ENCODE peak calls at places on chromosomes 16 and 17, in ten cellular contexts. W is epithelial cell of esophagus, Z is fibroblast of the aortic adventitia, R is IMR-90, N is HFFc6, E is MM.1S, C is Peyer's patch, O is HepG2, B is esophagus muscularis mucosa, P is breast epithelium. I is an unnamed sample.

GRCh38 chr17:35769895-35770486 is 9.3 kb downstream of the C17orf50 start:
- DNase-seq in W (no peak), Z (no peak), R (no peak), N (no peak), E (no peak), C (no peak), O (no peak), B (no peak), P (no peak), I (no peak)

GRCh38 chr17:71516149-71516548 is 604.7 kb upstream of the SOX9 start:
- DNase-seq in W (peak; percentile 45), Z (no peak), R (no peak), N (no peak), E (no peak), C (no peak), O (no peak), B (no peak), P (no peak), I (no peak)

GRCh38 chr16:17590711-17591654 is 120.2 kb upstream of the XYLT1 start:
- DNase-seq in W (no peak), Z (peak; percentile 37), R (no peak), N (peak; percentile 49), E (no peak), C (no peak), O (no peak), B (no peak), P (no peak), I (no peak)

GRCh38 chr16:78256686-78257375 is 157.4 kb downstream of the WWOX start:
- DNase-seq in W (no peak), Z (no peak), R (no peak), N (no peak), E (no peak), C (no peak), O (peak; percentile 37), B (no peak), P (no peak), I (no peak)

GRCh38 chr16:57475711-57476339 is 10.5 kb downstream of the DOK4 start:
- DNase-seq in W (peak; percentile 32), Z (no peak), R (peak; percentile 33), N (no peak), E (peak; percentile 74), C (peak; percentile 67), O (peak; percentile 69), B (no peak), P (no peak), I (peak; percentile 69)

GRCh38 chr17:65183736-65184135 is 46.6 kb downstream of the RGS9 start:
- DNase-seq in W (peak; percentile 8), Z (peak; percentile 17), R (peak; percentile 70), N (peak; percentile 55), E (no peak), C (no peak), O (no peak), B (no peak), P (peak; percentile 65), I (no peak)

GRCh38 chr17:34811561-34811960 is 149.7 kb downstream of the CCT6B start:
- DNase-seq in W (no peak), Z (no peak), R (no peak), N (no peak), E (no peak), C (no peak), O (no peak), B (no peak), P (peak; percentile 49), I (no peak)

GRCh38 chr17:43529977-43530302 is 16.2 kb downstream of the ETV4 start:
- DNase-seq in W (peak; percentile 21), Z (no peak), R (no peak), N (no peak), E (no peak), C (no peak), O (no peak), B (no peak), P (no peak), I (no peak)

GRCh38 chr17:72388765-72389473 is 268.1 kb downstream of the SOX9 start:
- DNase-seq in W (peak; percentile 68), Z (no peak), R (no peak), N (peak; percentile 15), E (peak; percentile 93), C (no peak), O (no peak), B (no peak), P (no peak), I (no peak)

GRCh38 chr16:25089346-25089745 is 22.2 kb upstream of the LCMT1 start:
- DNase-seq in W (no peak), Z (no peak), R (no peak), N (no peak), E (no peak), C (no peak), O (no peak), B (no peak), P (no peak), I (no peak)

GRCh38 chr17:40251576-40251975 is 32.5 kb downstream of the WIPF2 start:
- DNase-seq in W (peak; percentile 51), Z (peak; percentile 82), R (peak; percentile 85), N (peak; percentile 90), E (no peak), C (no peak), O (no peak), B (no peak), P (no peak), I (no peak)

GRCh38 chr17:15944720-15945492 is at the start of gene ADORA2B:
- DNase-seq in W (peak; percentile 71), Z (peak; percentile 68), R (peak; percentile 71), N (peak; percentile 17), E (no peak), C (no peak), O (peak; percentile 60), B (no peak), P (no peak), I (peak; percentile 47)

GRCh38 chr16:55035956-55036355 is 105.3 kb downstream of the IRX5 start:
- DNase-seq in W (no peak), Z (no peak), R (peak; percentile 5), N (peak; percentile 4), E (no peak), C (no peak), O (no peak), B (no peak), P (no peak), I (no peak)

GRCh38 chr16:88657371-88657770 is 5.5 kb downstream of the MVD start:
- DNase-seq in W (no peak), Z (no peak), R (no peak), N (no peak), E (no peak), C (no peak), O (no peak), B (no peak), P (no peak), I (no peak)

DNA sequence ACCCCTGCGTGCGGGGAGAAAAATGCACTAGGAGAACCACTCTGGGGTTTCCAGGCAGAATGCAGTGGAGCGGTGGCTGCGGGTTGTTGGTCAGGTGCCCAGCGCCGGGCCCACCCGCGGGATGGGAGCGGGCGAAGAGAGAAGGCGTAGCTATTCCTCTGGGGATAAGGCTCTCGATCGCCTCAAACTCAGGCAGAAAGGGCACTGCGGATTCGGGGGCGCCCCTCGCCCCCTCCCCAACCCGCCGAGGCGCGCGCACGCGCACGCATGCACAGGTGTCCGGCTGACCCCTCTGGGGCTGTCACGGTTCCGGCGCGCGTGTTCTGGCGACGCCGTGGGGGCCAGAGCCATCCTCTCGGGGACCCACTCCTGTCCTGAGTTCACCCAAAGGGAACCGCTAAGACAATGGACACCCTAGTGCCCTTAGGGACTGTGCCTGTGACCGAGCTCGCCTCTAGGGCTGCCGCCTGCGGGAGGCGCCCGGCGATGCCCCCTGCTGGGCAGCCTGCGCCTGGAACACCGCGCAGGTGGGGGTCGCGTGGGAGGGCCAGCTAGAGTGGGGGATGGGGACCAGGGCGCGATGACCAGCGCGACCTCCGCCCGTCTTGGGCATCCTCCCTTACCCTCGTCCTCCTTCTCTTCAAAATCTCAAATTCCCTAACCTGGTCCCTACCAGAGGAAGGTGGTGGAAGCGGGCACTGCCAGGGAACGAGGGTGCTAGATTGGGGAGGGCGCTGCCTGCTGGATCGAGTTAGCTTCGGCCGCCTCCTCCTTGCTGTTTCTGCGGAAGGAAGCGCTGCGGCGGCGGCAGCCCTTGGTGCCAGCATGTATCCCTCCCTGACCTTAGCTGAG is 14.4 kb upstream of the CBX8 start:
- DNase-seq in W (peak; percentile 40), Z (no peak), R (no peak), N (no peak), E (no peak), C (no peak), O (peak; percentile 64), B (no peak), P (no peak), I (no peak)
- TF ChIP-seq CTCF in W (peak; percentile 29), Z (peak; percentile 46), R (peak; percentile 65), N (peak; percentile 80), E (peak; percentile 53), C (peak; percentile 52), O (peak; percentile 94), B (peak; percentile 40), P (no peak), I (no peak)

GRCh38 chr16:15609286-15609649 is 33.7 kb downstream of the MARF1 start:
- DNase-seq in W (no peak), Z (no peak), R (no peak), N (no peak), E (no peak), C (no peak), O (no peak), B (no peak), P (no peak), I (no peak)

GRCh38 chr16:15607700-15608396 is 35.1 kb downstream of the MARF1 start:
- DNase-seq in W (peak; percentile 56), Z (peak; percentile 45), R (peak; percentile 82), N (no peak), E (no peak), C (no peak), O (peak; percentile 67), B (no peak), P (no peak), I (no peak)

GRCh38 chr16:15606521-15607220 is 36.3 kb downstream of the MARF1 start:
- DNase-seq in W (peak; percentile 38), Z (no peak), R (no peak), N (no peak), E (no peak), C (no peak), O (no peak), B (no peak), P (no peak), I (no peak)

GRCh38 chr16:15610369-15610871 is 32.5 kb downstream of the MARF1 start:
- DNase-seq in W (no peak), Z (peak; percentile 10), R (peak; percentile 37), N (no peak), E (no peak), C (no peak), O (peak; percentile 89), B (no peak), P (no peak), I (no peak)

GRCh38 chr16:15608398-15609285 is 34.3 kb downstream of the MARF1 start:
- DNase-seq in W (no peak), Z (peak; percentile 18), R (peak; percentile 60), N (no peak), E (no peak), C (no peak), O (peak; percentile 90), B (no peak), P (no peak), I (no peak)
- TF ChIP-seq CTCF in W (no peak), Z (peak; percentile 2), R (peak; percentile 26), N (no peak), E (no peak), C (no peak), O (peak; percentile 70), B (no peak), P (no peak), I (no peak)

GRCh38 chr17:47841488-47842308 is 625 bp upstream of the SCRN2 start:
- DNase-seq in W (no peak), Z (no peak), R (no peak), N (no peak), E (peak; percentile 53), C (no peak), O (no peak), B (no peak), P (no peak), I (no peak)
- TF ChIP-seq CTCF in W (no peak), Z (no peak), R (no peak), N (peak; percentile 43), E (no peak), C (no peak), O (no peak), B (no peak), P (peak; percentile 10), I (no peak)

GRCh38 chr17:83195330-83196087 is 116.1 kb downstream of the METRNL start:
- DNase-seq in W (no peak), Z (peak; percentile 83), R (no peak), N (no peak), E (no peak), C (peak; percentile 10), O (no peak), B (no peak), P (peak; percentile 83), I (peak; percentile 12)
- TF ChIP-seq CTCF in W (no peak), Z (peak; percentile 31), R (no peak), N (peak; percentile 53), E (no peak), C (no peak), O (no peak), B (no peak), P (peak; percentile 35), I (no peak)

I was measured in activated B cell treated with CpG ODN at 0.5 μM for 24 hours.